ENCODE peak calls at places on chromosomes 6 and 20, in five cellular contexts. One of them, this sample, is unnamed.

GRCh38 chr6:160004018-160004417 is 35.1 kb downstream of the IGF2R start:
- DNase-seq in PC-3: no peak
- DNase-seq in psoas muscle: no peak
- DNase-seq in lower leg skin: no peak
- DNase-seq in progenitor cell of endocrine pancreas: no peak
- DNase-seq in this sample: no peak

GRCh38 chr6:135922170-135922569 is 70.7 kb downstream of the PDE7B start:
- DNase-seq in psoas muscle: no peak
- DNase-seq in progenitor cell of endocrine pancreas: no peak
- DNase-seq in PC-3: peak
- DNase-seq in lower leg skin: no peak
- DNase-seq in this sample: no peak

GRCh38 chr6:155310596-155310995 is 3.7 kb downstream of the TFB1M start:
- DNase-seq in psoas muscle: no peak
- DNase-seq in PC-3: peak
- DNase-seq in lower leg skin: no peak
- DNase-seq in progenitor cell of endocrine pancreas: no peak
- DNase-seq in this sample: no peak

GRCh38 chr6:87653074-87653962 is 48.7 kb downstream of the AKIRIN2 start:
- DNase-seq in lower leg skin: no peak
- DNase-seq in psoas muscle: no peak
- DNase-seq in PC-3: no peak
- DNase-seq in progenitor cell of endocrine pancreas: no peak
- DNase-seq in this sample: no peak

GRCh38 chr6:54877713-54878317 is 31.2 kb downstream of the FAM83B start:
- DNase-seq in psoas muscle: no peak
- DNase-seq in progenitor cell of endocrine pancreas: no peak
- DNase-seq in lower leg skin: no peak
- DNase-seq in PC-3: no peak
- DNase-seq in this sample: no peak

GRCh38 chr6:149331871-149332270 is 14.4 kb downstream of the TAB2 start:
- DNase-seq in progenitor cell of endocrine pancreas: no peak
- DNase-seq in lower leg skin: no peak
- DNase-seq in psoas muscle: no peak
- DNase-seq in PC-3: peak
- DNase-seq in this sample: no peak

GRCh38 chr6:41942045-41942851 is 640 bp upstream of the CCND3 start:
- DNase-seq in progenitor cell of endocrine pancreas: no peak
- DNase-seq in PC-3: no peak
- DNase-seq in psoas muscle: no peak
- DNase-seq in lower leg skin: no peak
- DNase-seq in this sample: no peak

GRCh38 chr20:43781215-43781614 is 54.4 kb upstream of the GTSF1L start:
- DNase-seq in psoas muscle: no peak
- DNase-seq in PC-3: no peak
- DNase-seq in progenitor cell of endocrine pancreas: no peak
- DNase-seq in lower leg skin: peak
- DNase-seq in this sample: no peak

GRCh38 chr6:149852180-149852579 is 12.0 kb downstream of the LRP11 start:
- DNase-seq in lower leg skin: no peak
- DNase-seq in progenitor cell of endocrine pancreas: no peak
- DNase-seq in psoas muscle: peak
- DNase-seq in PC-3: peak
- DNase-seq in this sample: no peak

GRCh38 chr20:59643616-59644061 is 39.3 kb downstream of the PHACTR3 start:
- DNase-seq in lower leg skin: peak
- DNase-seq in progenitor cell of endocrine pancreas: no peak
- DNase-seq in psoas muscle: no peak
- DNase-seq in PC-3: no peak
- DNase-seq in this sample: no peak

GRCh38 chr20:2756056-2756611 is 44.3 kb downstream of the CPXM1 start:
- DNase-seq in progenitor cell of endocrine pancreas: no peak
- DNase-seq in psoas muscle: no peak
- DNase-seq in lower leg skin: peak
- DNase-seq in PC-3: peak
- DNase-seq in this sample: peak

GRCh38 chr6:36329798-36330291 is 6.8 kb downstream of the BNIP5 start:
- DNase-seq in lower leg skin: no peak
- DNase-seq in psoas muscle: no peak
- DNase-seq in PC-3: no peak
- DNase-seq in progenitor cell of endocrine pancreas: no peak
- DNase-seq in this sample: no peak

GRCh38 chr6:169961772-169962561 is 210.5 kb downstream of the ERMARD start:
- DNase-seq in psoas muscle: no peak
- DNase-seq in PC-3: no peak
- DNase-seq in progenitor cell of endocrine pancreas: peak
- DNase-seq in lower leg skin: peak
- DNase-seq in this sample: no peak

GRCh38 chr6:27867051-27867940 is 44.9 kb downstream of the OR2B2 start:
- DNase-seq in PC-3: no peak
- DNase-seq in psoas muscle: peak
- DNase-seq in lower leg skin: peak
- DNase-seq in progenitor cell of endocrine pancreas: peak
- DNase-seq in this sample: peak

GRCh38 chr6:53344993-53345392 is 3.8 kb downstream of the ELOVL5 start:
- DNase-seq in PC-3: no peak
- DNase-seq in lower leg skin: no peak
- DNase-seq in psoas muscle: no peak
- DNase-seq in progenitor cell of endocrine pancreas: no peak
- DNase-seq in this sample: no peak

GRCh38 chr6:91600561-91600960 is 1013.7 kb upstream of the MAP3K7 start:
- DNase-seq in lower leg skin: no peak
- DNase-seq in psoas muscle: no peak
- DNase-seq in PC-3: no peak
- DNase-seq in progenitor cell of endocrine pancreas: no peak
- DNase-seq in this sample: no peak

GRCh38 chr6:121510568-121511177 is 75.2 kb downstream of the GJA1 start:
- DNase-seq in PC-3: peak
- DNase-seq in psoas muscle: no peak
- DNase-seq in lower leg skin: no peak
- DNase-seq in progenitor cell of endocrine pancreas: no peak
- DNase-seq in this sample: no peak

GRCh38 chr6:129717287-129717686 is 7.3 kb upstream of the ARHGAP18 start:
- DNase-seq in lower leg skin: no peak
- DNase-seq in PC-3: peak
- DNase-seq in psoas muscle: no peak
- DNase-seq in progenitor cell of endocrine pancreas: no peak
- DNase-seq in this sample: no peak

GRCh38 chr6:121826156-121826810 is 390.8 kb downstream of the GJA1 start:
- DNase-seq in PC-3: peak
- DNase-seq in progenitor cell of endocrine pancreas: no peak
- DNase-seq in psoas muscle: no peak
- DNase-seq in lower leg skin: no peak
- DNase-seq in this sample: no peak

GRCh38 chr6:141282263-141282662 is 850.5 kb upstream of the GJE1 start:
- DNase-seq in psoas muscle: no peak
- DNase-seq in progenitor cell of endocrine pancreas: no peak
- DNase-seq in lower leg skin: no peak
- DNase-seq in PC-3: no peak
- DNase-seq in this sample: no peak

GRCh38 chr20:59748555-59749292 is 144.4 kb downstream of the PHACTR3 start:
- DNase-seq in progenitor cell of endocrine pancreas: no peak
- DNase-seq in PC-3: no peak
- DNase-seq in psoas muscle: no peak
- DNase-seq in lower leg skin: no peak
- DNase-seq in this sample: no peak

GRCh38 chr6:121666809-121667208 is 231.4 kb downstream of the GJA1 start:
- DNase-seq in progenitor cell of endocrine pancreas: no peak
- DNase-seq in psoas muscle: no peak
- DNase-seq in PC-3: peak
- DNase-seq in lower leg skin: no peak
- DNase-seq in this sample: no peak

GRCh38 chr6:3726421-3726820 is 25.1 kb downstream of the PXDC1 start:
- DNase-seq in progenitor cell of endocrine pancreas: no peak
- DNase-seq in PC-3: no peak
- DNase-seq in psoas muscle: no peak
- DNase-seq in lower leg skin: peak
- DNase-seq in this sample: peak
- TF ChIP-seq CTCF in progenitor cell of endocrine pancreas: no peak
- TF ChIP-seq CTCF in PC-3: no peak
- TF ChIP-seq CTCF in psoas muscle: no peak
- TF ChIP-seq CTCF in lower leg skin: no peak
- TF ChIP-seq CTCF in this sample: no peak

DNA sequence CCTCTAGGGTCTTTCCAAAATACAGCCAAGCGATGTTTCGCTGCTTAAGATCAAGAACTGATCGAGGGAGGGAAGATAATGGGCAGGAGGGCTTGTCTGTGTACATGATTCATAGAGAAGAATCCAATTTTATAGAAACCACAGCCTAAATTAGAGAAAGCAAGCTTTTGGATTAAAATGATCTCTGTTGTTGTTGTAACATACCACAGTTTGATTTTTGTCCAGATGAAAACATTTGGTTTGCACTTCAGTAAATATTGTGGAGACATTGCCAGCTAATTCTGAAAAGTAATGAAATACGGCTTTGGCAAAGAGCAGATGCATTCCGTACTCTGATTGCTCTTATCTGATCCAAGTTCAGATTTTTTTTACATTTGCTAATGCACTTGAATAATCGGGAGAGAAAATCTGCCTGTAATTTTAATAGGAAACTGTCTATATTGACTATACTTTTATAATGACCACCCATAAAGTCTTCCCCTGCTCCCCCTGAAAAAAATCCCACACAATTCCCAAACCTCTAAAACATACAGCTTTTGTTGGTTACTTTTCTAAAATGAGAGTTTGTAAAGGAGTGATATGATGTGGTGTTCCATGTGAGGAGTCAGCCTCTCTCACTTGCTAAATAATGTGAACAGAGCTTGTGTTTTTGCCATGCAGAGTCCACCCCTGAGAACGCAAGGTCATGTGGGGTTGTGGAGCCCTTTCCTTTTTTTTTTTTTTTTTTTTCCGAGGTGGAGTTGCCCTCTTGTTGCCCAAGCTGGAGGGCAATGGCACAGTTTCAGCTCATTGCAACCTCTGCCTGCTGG is 199.9 kb downstream of the DTNBP1 start:
- DNase-seq in psoas muscle: no peak
- DNase-seq in progenitor cell of endocrine pancreas: no peak
- DNase-seq in lower leg skin: no peak
- DNase-seq in PC-3: peak
- DNase-seq in this sample: no peak
- TF ChIP-seq CTCF in psoas muscle: no peak
- TF ChIP-seq CTCF in progenitor cell of endocrine pancreas: no peak
- TF ChIP-seq CTCF in lower leg skin: no peak
- TF ChIP-seq CTCF in PC-3: no peak
- TF ChIP-seq CTCF in this sample: no peak

GRCh38 chr20:47662483-47663353 is 122.6 kb downstream of the SULF2 start:
- DNase-seq in lower leg skin: peak
- DNase-seq in PC-3: no peak
- DNase-seq in progenitor cell of endocrine pancreas: no peak
- DNase-seq in psoas muscle: no peak
- DNase-seq in this sample: no peak

GRCh38 chr20:47663354-47664067 is 121.8 kb downstream of the SULF2 start:
- DNase-seq in psoas muscle: peak
- DNase-seq in PC-3: peak
- DNase-seq in progenitor cell of endocrine pancreas: peak
- DNase-seq in lower leg skin: peak
- DNase-seq in this sample: peak

GRCh38 chr20:47664744-47665143 is 120.5 kb downstream of the SULF2 start:
- DNase-seq in progenitor cell of endocrine pancreas: no peak
- DNase-seq in PC-3: no peak
- DNase-seq in lower leg skin: peak
- DNase-seq in psoas muscle: no peak
- DNase-seq in this sample: no peak

GRCh38 chr20:47665221-47665991 is 119.9 kb downstream of the SULF2 start:
- DNase-seq in psoas muscle: no peak
- DNase-seq in progenitor cell of endocrine pancreas: no peak
- DNase-seq in lower leg skin: peak
- DNase-seq in PC-3: no peak
- DNase-seq in this sample: no peak

DNA sequence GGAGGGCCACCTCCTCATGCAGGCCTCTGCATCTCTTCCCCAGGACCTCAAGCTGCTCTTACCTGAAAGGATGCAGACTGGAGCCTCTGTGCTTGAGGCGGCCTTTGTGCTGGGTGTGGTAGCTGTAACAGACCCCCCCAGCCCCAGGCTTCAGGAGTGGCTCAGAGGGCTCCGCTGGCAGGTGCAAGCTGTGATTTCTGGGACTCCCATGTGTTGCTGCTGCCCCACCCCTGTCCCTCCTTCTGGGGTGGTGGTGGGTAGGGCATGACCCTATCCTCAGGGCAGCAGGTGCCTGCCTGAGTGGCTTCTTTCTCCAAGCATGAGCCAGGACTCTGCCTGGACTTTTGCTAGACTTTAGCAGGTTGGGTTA is 121.2 kb downstream of the SULF2 start:
- DNase-seq in lower leg skin: no peak
- DNase-seq in PC-3: no peak
- DNase-seq in progenitor cell of endocrine pancreas: no peak
- DNase-seq in psoas muscle: no peak
- DNase-seq in this sample: no peak
- TF ChIP-seq CTCF in lower leg skin: no peak
- TF ChIP-seq CTCF in PC-3: peak
- TF ChIP-seq CTCF in progenitor cell of endocrine pancreas: no peak
- TF ChIP-seq CTCF in psoas muscle: no peak
- TF ChIP-seq CTCF in this sample: no peak

GRCh38 chr20:56358600-56359211 is at the start of gene FAM210B:
- DNase-seq in psoas muscle: peak
- DNase-seq in progenitor cell of endocrine pancreas: peak
- DNase-seq in lower leg skin: peak
- DNase-seq in PC-3: peak
- DNase-seq in this sample: peak

GRCh38 chr20:56359212-56360132 is 698 bp downstream of the FAM210B start:
- DNase-seq in progenitor cell of endocrine pancreas: peak
- DNase-seq in PC-3: peak
- DNase-seq in psoas muscle: peak
- DNase-seq in lower leg skin: peak
- DNase-seq in this sample: peak

GRCh38 chr20:56360899-56361199 is 2.1 kb downstream of the FAM210B start:
- DNase-seq in PC-3: no peak
- DNase-seq in psoas muscle: no peak
- DNase-seq in lower leg skin: no peak
- DNase-seq in progenitor cell of endocrine pancreas: no peak
- DNase-seq in this sample: no peak

GRCh38 chr20:56361888-56362287 is 3.1 kb downstream of the FAM210B start:
- DNase-seq in progenitor cell of endocrine pancreas: no peak
- DNase-seq in PC-3: no peak
- DNase-seq in lower leg skin: no peak
- DNase-seq in psoas muscle: no peak
- DNase-seq in this sample: no peak

DNA sequence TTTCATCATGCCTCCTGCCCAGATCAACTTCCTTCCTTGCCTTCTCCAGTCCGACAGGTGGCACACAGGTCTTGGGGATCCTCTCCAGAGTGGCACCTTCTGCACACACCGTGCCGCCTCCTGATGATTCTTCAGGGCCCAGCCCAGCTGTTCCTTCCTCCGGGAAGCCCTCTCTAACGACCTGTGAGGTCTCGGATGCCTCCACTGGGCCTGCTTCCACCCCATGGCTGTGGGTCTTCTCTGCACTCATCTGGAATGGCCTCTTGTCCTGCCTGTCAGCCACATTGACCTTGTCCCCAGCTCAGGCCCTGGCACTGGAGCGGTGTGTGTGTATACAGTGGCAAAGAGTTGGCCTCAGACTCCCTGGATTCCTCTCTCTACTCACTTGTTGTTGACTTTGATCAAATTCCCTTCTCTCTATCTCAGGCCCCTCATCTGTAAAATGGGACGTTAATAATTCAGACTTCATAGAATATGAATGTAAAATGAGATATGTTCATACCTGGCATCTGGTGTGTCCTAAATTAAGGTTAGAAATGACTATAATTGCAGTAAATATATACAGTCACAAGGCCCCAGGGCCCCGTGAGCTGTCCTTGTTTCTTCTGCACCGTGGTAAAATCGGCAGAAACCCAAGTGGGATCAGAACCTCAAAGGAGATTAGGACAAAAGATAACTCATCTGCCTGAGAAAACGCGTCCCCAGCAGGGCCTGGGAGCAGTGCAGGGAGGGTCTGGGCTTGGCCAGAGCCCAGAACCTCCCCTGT is 1.5 kb downstream of the FAM210B start:
- DNase-seq in progenitor cell of endocrine pancreas: no peak
- DNase-seq in lower leg skin: no peak
- DNase-seq in psoas muscle: no peak
- DNase-seq in PC-3: peak
- DNase-seq in this sample: no peak
- TF ChIP-seq CTCF in progenitor cell of endocrine pancreas: no peak
- TF ChIP-seq CTCF in lower leg skin: no peak
- TF ChIP-seq CTCF in psoas muscle: no peak
- TF ChIP-seq CTCF in PC-3: no peak
- TF ChIP-seq CTCF in this sample: no peak

This sample was measured in GM10248.